ENCODE peak calls at places on chromosomes 5 and 9, in six cellular contexts. One of them, this sample, is unnamed.

GRCh38 chr5:6439588-6440550 is 8.8 kb upstream of the UBE2QL1 start:
- DNase-seq in dorsolateral prefrontal cortex: no peak
- DNase-seq in activated effector memory CD4-positive, alpha-beta T cell treated with anti-CD3 and anti-CD28 coated beads, Interleukin-2, amount 50 U/mL, for 16 hours: no peak
- DNase-seq in neural crest cell: no peak
- DNase-seq in activated CD4-positive, alpha-beta T cell treated with anti-CD3 and anti-CD28 coated beads for 24 hours: no peak
- DNase-seq in upper lobe of right lung: no peak
- DNase-seq in this sample: no peak

GRCh38 chr5:154179846-154180710 is 10.5 kb upstream of the GALNT10 start:
- DNase-seq in dorsolateral prefrontal cortex: no peak
- DNase-seq in activated effector memory CD4-positive, alpha-beta T cell treated with anti-CD3 and anti-CD28 coated beads, Interleukin-2, amount 50 U/mL, for 16 hours: peak
- DNase-seq in neural crest cell: peak
- DNase-seq in activated CD4-positive, alpha-beta T cell treated with anti-CD3 and anti-CD28 coated beads for 24 hours: no peak
- DNase-seq in upper lobe of right lung: no peak
- DNase-seq in this sample: no peak

GRCh38 chr5:166710275-166710674 is 1581.2 kb upstream of the WWC1 start:
- DNase-seq in dorsolateral prefrontal cortex: no peak
- DNase-seq in activated effector memory CD4-positive, alpha-beta T cell treated with anti-CD3 and anti-CD28 coated beads, Interleukin-2, amount 50 U/mL, for 16 hours: no peak
- DNase-seq in neural crest cell: no peak
- DNase-seq in activated CD4-positive, alpha-beta T cell treated with anti-CD3 and anti-CD28 coated beads for 24 hours: no peak
- DNase-seq in upper lobe of right lung: no peak
- DNase-seq in this sample: no peak

GRCh38 chr9:82254646-82255367 is 266.2 kb downstream of the SPATA31D1 start:
- DNase-seq in dorsolateral prefrontal cortex: no peak
- DNase-seq in activated effector memory CD4-positive, alpha-beta T cell treated with anti-CD3 and anti-CD28 coated beads, Interleukin-2, amount 50 U/mL, for 16 hours: no peak
- DNase-seq in neural crest cell: no peak
- DNase-seq in activated CD4-positive, alpha-beta T cell treated with anti-CD3 and anti-CD28 coated beads for 24 hours: no peak
- DNase-seq in upper lobe of right lung: no peak
- DNase-seq in this sample: no peak

GRCh38 chr5:43041669-43042175 is 1.6 kb upstream of the ANXA2R start:
- DNase-seq in dorsolateral prefrontal cortex: no peak
- DNase-seq in activated effector memory CD4-positive, alpha-beta T cell treated with anti-CD3 and anti-CD28 coated beads, Interleukin-2, amount 50 U/mL, for 16 hours: peak
- DNase-seq in neural crest cell: peak
- DNase-seq in activated CD4-positive, alpha-beta T cell treated with anti-CD3 and anti-CD28 coated beads for 24 hours: no peak
- DNase-seq in upper lobe of right lung: no peak
- DNase-seq in this sample: peak

GRCh38 chr5:168881427-168882149 is 302.4 kb upstream of the PANK3 start:
- DNase-seq in dorsolateral prefrontal cortex: no peak
- DNase-seq in activated effector memory CD4-positive, alpha-beta T cell treated with anti-CD3 and anti-CD28 coated beads, Interleukin-2, amount 50 U/mL, for 16 hours: no peak
- DNase-seq in neural crest cell: peak
- DNase-seq in activated CD4-positive, alpha-beta T cell treated with anti-CD3 and anti-CD28 coated beads for 24 hours: no peak
- DNase-seq in upper lobe of right lung: no peak
- DNase-seq in this sample: no peak

GRCh38 chr5:116554764-116555163 is 19.9 kb downstream of the SEMA6A start:
- DNase-seq in dorsolateral prefrontal cortex: no peak
- DNase-seq in activated effector memory CD4-positive, alpha-beta T cell treated with anti-CD3 and anti-CD28 coated beads, Interleukin-2, amount 50 U/mL, for 16 hours: no peak
- DNase-seq in neural crest cell: no peak
- DNase-seq in activated CD4-positive, alpha-beta T cell treated with anti-CD3 and anti-CD28 coated beads for 24 hours: no peak
- DNase-seq in upper lobe of right lung: no peak
- DNase-seq in this sample: no peak

GRCh38 chr9:13443380-13444271 is 164.1 kb upstream of the MPDZ start:
- DNase-seq in dorsolateral prefrontal cortex: peak
- DNase-seq in activated effector memory CD4-positive, alpha-beta T cell treated with anti-CD3 and anti-CD28 coated beads, Interleukin-2, amount 50 U/mL, for 16 hours: no peak
- DNase-seq in neural crest cell: no peak
- DNase-seq in activated CD4-positive, alpha-beta T cell treated with anti-CD3 and anti-CD28 coated beads for 24 hours: no peak
- DNase-seq in upper lobe of right lung: no peak
- DNase-seq in this sample: peak

GRCh38 chr9:123033864-123034598 is 564 bp downstream of the GPR21 start:
- DNase-seq in dorsolateral prefrontal cortex: peak
- DNase-seq in activated effector memory CD4-positive, alpha-beta T cell treated with anti-CD3 and anti-CD28 coated beads, Interleukin-2, amount 50 U/mL, for 16 hours: no peak
- DNase-seq in neural crest cell: no peak
- DNase-seq in activated CD4-positive, alpha-beta T cell treated with anti-CD3 and anti-CD28 coated beads for 24 hours: no peak
- DNase-seq in upper lobe of right lung: no peak
- DNase-seq in this sample: peak

GRCh38 chr9:18981471-18982245 is 51.4 kb downstream of the SAXO1 start:
- DNase-seq in dorsolateral prefrontal cortex: no peak
- DNase-seq in activated effector memory CD4-positive, alpha-beta T cell treated with anti-CD3 and anti-CD28 coated beads, Interleukin-2, amount 50 U/mL, for 16 hours: no peak
- DNase-seq in neural crest cell: no peak
- DNase-seq in activated CD4-positive, alpha-beta T cell treated with anti-CD3 and anti-CD28 coated beads for 24 hours: no peak
- DNase-seq in upper lobe of right lung: no peak
- DNase-seq in this sample: no peak

GRCh38 chr9:30362368-30362767 is 2022.1 kb upstream of the ACO1 start:
- DNase-seq in dorsolateral prefrontal cortex: no peak
- DNase-seq in activated effector memory CD4-positive, alpha-beta T cell treated with anti-CD3 and anti-CD28 coated beads, Interleukin-2, amount 50 U/mL, for 16 hours: no peak
- DNase-seq in neural crest cell: no peak
- DNase-seq in activated CD4-positive, alpha-beta T cell treated with anti-CD3 and anti-CD28 coated beads for 24 hours: no peak
- DNase-seq in upper lobe of right lung: no peak
- DNase-seq in this sample: no peak

GRCh38 chr5:51495672-51496071 is 112.4 kb downstream of the ISL1 start:
- DNase-seq in dorsolateral prefrontal cortex: no peak
- DNase-seq in activated effector memory CD4-positive, alpha-beta T cell treated with anti-CD3 and anti-CD28 coated beads, Interleukin-2, amount 50 U/mL, for 16 hours: no peak
- DNase-seq in neural crest cell: no peak
- DNase-seq in activated CD4-positive, alpha-beta T cell treated with anti-CD3 and anti-CD28 coated beads for 24 hours: no peak
- DNase-seq in upper lobe of right lung: no peak
- DNase-seq in this sample: no peak

GRCh38 chr5:15366676-15367391 is 133.1 kb upstream of the FBXL7 start:
- DNase-seq in dorsolateral prefrontal cortex: no peak
- DNase-seq in activated effector memory CD4-positive, alpha-beta T cell treated with anti-CD3 and anti-CD28 coated beads, Interleukin-2, amount 50 U/mL, for 16 hours: no peak
- DNase-seq in neural crest cell: no peak
- DNase-seq in activated CD4-positive, alpha-beta T cell treated with anti-CD3 and anti-CD28 coated beads for 24 hours: no peak
- DNase-seq in upper lobe of right lung: no peak
- DNase-seq in this sample: no peak

GRCh38 chr5:178111925-178112324 is 1.4 kb upstream of the N4BP3 start:
- DNase-seq in dorsolateral prefrontal cortex: no peak
- DNase-seq in activated effector memory CD4-positive, alpha-beta T cell treated with anti-CD3 and anti-CD28 coated beads, Interleukin-2, amount 50 U/mL, for 16 hours: no peak
- DNase-seq in neural crest cell: no peak
- DNase-seq in activated CD4-positive, alpha-beta T cell treated with anti-CD3 and anti-CD28 coated beads for 24 hours: no peak
- DNase-seq in upper lobe of right lung: no peak
- DNase-seq in this sample: no peak

GRCh38 chr5:174454464-174454863 is 269.9 kb upstream of the MSX2 start:
- DNase-seq in dorsolateral prefrontal cortex: no peak
- DNase-seq in activated effector memory CD4-positive, alpha-beta T cell treated with anti-CD3 and anti-CD28 coated beads, Interleukin-2, amount 50 U/mL, for 16 hours: no peak
- DNase-seq in neural crest cell: no peak
- DNase-seq in activated CD4-positive, alpha-beta T cell treated with anti-CD3 and anti-CD28 coated beads for 24 hours: no peak
- DNase-seq in upper lobe of right lung: no peak
- DNase-seq in this sample: no peak

GRCh38 chr9:131119600-131119999 is 5.8 kb upstream of the NUP214 start:
- DNase-seq in dorsolateral prefrontal cortex: no peak
- DNase-seq in activated effector memory CD4-positive, alpha-beta T cell treated with anti-CD3 and anti-CD28 coated beads, Interleukin-2, amount 50 U/mL, for 16 hours: peak
- DNase-seq in neural crest cell: no peak
- DNase-seq in activated CD4-positive, alpha-beta T cell treated with anti-CD3 and anti-CD28 coated beads for 24 hours: no peak
- DNase-seq in upper lobe of right lung: peak
- DNase-seq in this sample: no peak

GRCh38 chr9:107875571-107875980 is 386.0 kb upstream of the KLF4 start:
- DNase-seq in dorsolateral prefrontal cortex: no peak
- DNase-seq in activated effector memory CD4-positive, alpha-beta T cell treated with anti-CD3 and anti-CD28 coated beads, Interleukin-2, amount 50 U/mL, for 16 hours: no peak
- DNase-seq in neural crest cell: no peak
- DNase-seq in activated CD4-positive, alpha-beta T cell treated with anti-CD3 and anti-CD28 coated beads for 24 hours: no peak
- DNase-seq in upper lobe of right lung: no peak
- DNase-seq in this sample: no peak

GRCh38 chr9:128637656-128638055 is 19.0 kb downstream of the DYNC2I2 start:
- DNase-seq in dorsolateral prefrontal cortex: no peak
- DNase-seq in activated effector memory CD4-positive, alpha-beta T cell treated with anti-CD3 and anti-CD28 coated beads, Interleukin-2, amount 50 U/mL, for 16 hours: no peak
- DNase-seq in neural crest cell: no peak
- DNase-seq in activated CD4-positive, alpha-beta T cell treated with anti-CD3 and anti-CD28 coated beads for 24 hours: no peak
- DNase-seq in upper lobe of right lung: no peak
- DNase-seq in this sample: no peak